ENCODE peak calls at places on chromosome 5, in nine cellular contexts. Y is neural progenitor cell, W is spleen, K is fibroblast of mammary gland, H is astrocyte of the spinal cord, U is pancreas, P is fibroblast of the aortic adventitia, Q is endothelial cell, E is A673. O is an unnamed sample.

GRCh38 chr5:39599721-39600431 is 175.1 kb upstream of the DAB2 start:
- DNase-seq in E (peak; percentile 33), K (peak; percentile 86), Q (no peak), W (no peak), H (peak; percentile 23), U (no peak), Y (peak; percentile 15), P (peak; percentile 71), O (no peak)

GRCh38 chr5:176886336-176887251 is 12.6 kb downstream of the HK3 start:
- DNase-seq in Y (no peak), H (no peak), K (no peak), P (no peak), Q (peak; percentile 2), E (no peak), W (peak; percentile 66), U (no peak), O (no peak)

GRCh38 chr5:160175438-160176218 is 53.7 kb upstream of the FABP6 start:
- DNase-seq in P (no peak), Y (no peak), W (no peak), U (no peak), Q (no peak), E (peak; percentile 86), H (peak; percentile 36), K (peak; percentile 27), O (no peak)

GRCh38 chr5:127813633-127814171 is 110.5 kb downstream of the CCDC192 start:
- DNase-seq in P (peak; percentile 91), Y (peak; percentile 56), W (no peak), E (no peak), Q (no peak), H (peak; percentile 89), K (peak; percentile 85), U (no peak), O (no peak)

GRCh38 chr5:151886741-151887261 is 37.9 kb downstream of the GLRA1 start:
- DNase-seq in U (no peak), P (no peak), W (no peak), Q (no peak), E (no peak), Y (no peak), K (peak; percentile 7), H (no peak), O (no peak)

GRCh38 chr5:138186002-138186447 is 7.1 kb downstream of the KIF20A start:
- DNase-seq in W (no peak), K (no peak), E (no peak), H (no peak), P (no peak), Q (no peak), U (no peak), Y (no peak), O (no peak)

GRCh38 chr5:176406436-176407052 is 9.8 kb downstream of the CLTB start:
- DNase-seq in P (no peak), Q (no peak), W (peak; percentile 48), U (peak; percentile 33), E (no peak), K (no peak), H (no peak), Y (no peak), O (peak; percentile 91)

GRCh38 chr5:144209421-144209820 is 38.7 kb downstream of the KCTD16 start:
- DNase-seq in Y (no peak), K (no peak), P (no peak), H (no peak), W (no peak), U (no peak), E (peak; percentile 70), Q (no peak), O (no peak)

GRCh38 chr5:337565-338130 is 16.1 kb downstream of the AHRR start:
- DNase-seq in E (no peak), K (no peak), P (peak; percentile 56), W (no peak), Q (peak; percentile 43), H (peak; percentile 45), U (no peak), Y (peak; percentile 70), O (no peak)

GRCh38 chr5:130605200-130605599 is 559.9 kb downstream of the HINT1 start:
- DNase-seq in H (no peak), Q (no peak), Y (peak; percentile 71), K (no peak), P (no peak), W (no peak), E (no peak), U (no peak), O (no peak)

GRCh38 chr5:34751807-34752736 is 86.9 kb upstream of the TTC23L start:
- DNase-seq in U (no peak), P (no peak), K (peak; percentile 80), W (no peak), H (no peak), E (peak; percentile 76), Q (no peak), Y (no peak), O (no peak)

GRCh38 chr5:142472306-142472951 is 147.6 kb upstream of the SPRY4 start:
- DNase-seq in E (peak; percentile 64), P (peak; percentile 88), H (peak; percentile 86), W (no peak), Y (no peak), Q (no peak), K (peak; percentile 89), U (no peak), O (no peak)

GRCh38 chr5:115738807-115739206 is 77.7 kb downstream of the CDO1 start:
- DNase-seq in W (no peak), K (no peak), U (no peak), Y (no peak), E (no peak), H (no peak), P (no peak), Q (no peak), O (no peak)

GRCh38 chr5:88244686-88245085 is 24.0 kb downstream of the TMEM161B start:
- DNase-seq in Q (no peak), K (no peak), H (peak; percentile 17), U (no peak), W (no peak), E (no peak), Y (no peak), P (no peak), O (no peak)

GRCh38 chr5:53917095-53917494 is 356.7 kb downstream of the NDUFS4 start:
- DNase-seq in W (no peak), E (no peak), H (peak; percentile 20), Y (no peak), K (peak; percentile 29), Q (no peak), U (no peak), P (peak; percentile 71), O (no peak)
- TF ChIP-seq CTCF in W (no peak), E (peak; percentile 23), H (peak; percentile 16), Y (peak; percentile 17), K (peak; percentile 40), Q (peak; percentile 27), U (no peak), P (peak; percentile 56), O (no peak)

DNA sequence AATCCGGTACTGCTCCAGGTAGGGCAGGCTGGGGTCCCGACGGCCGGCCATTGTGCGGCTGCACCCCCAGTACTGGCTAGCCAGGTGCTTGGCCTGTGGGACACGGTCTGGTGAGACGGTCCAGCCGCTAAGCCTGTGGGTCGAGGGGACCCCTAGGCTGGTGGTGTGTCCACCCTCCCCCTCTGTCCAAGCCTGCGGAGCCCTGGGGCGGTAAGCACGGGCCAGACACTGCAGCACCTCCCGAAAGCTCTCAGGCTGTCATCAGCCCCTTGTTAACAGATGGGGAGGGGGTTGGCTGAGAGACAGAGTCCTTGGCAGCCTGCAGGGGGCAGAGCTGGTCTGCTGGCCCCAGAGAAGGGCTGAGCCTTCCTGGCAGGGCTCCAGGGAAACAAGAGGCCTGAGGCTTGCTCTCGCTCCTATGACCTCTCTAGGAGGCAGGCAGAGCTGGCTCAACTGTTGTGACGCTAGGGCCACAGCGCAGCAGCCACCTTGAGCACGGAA is 11.8 kb upstream of the MRNIP start:
- DNase-seq in E (peak; percentile 41), H (peak; percentile 24), W (peak; percentile 71), U (peak; percentile 55), Y (peak; percentile 79), P (peak; percentile 21), K (peak; percentile 47), Q (peak; percentile 38), O (peak; percentile 13)
- TF ChIP-seq CTCF in E (no peak), H (peak; percentile 37), W (peak; percentile 32), U (peak; percentile 18), Y (peak; percentile 64), P (peak; percentile 20), K (peak; percentile 26), Q (peak; percentile 23), O (no peak)

DNA sequence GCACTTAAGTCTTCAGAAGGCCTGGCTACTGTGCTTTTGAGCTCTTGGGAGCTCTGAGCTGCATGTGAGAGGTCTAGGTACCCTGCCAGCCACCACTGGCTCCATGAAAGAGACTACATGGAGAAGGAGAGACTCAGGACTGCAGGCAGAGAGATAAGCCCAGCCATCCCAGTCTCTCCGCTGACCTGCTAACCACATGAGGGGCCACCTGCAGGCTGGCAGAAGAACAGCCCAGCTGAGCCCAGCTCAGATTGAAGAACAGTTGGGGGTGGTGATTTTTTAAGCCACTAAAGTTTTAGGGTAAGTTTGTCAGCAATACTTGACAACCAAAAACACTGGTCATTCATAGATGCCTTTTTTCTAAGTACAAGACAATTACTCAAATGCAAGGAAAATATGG is 205.0 kb upstream of the PRDM9 start:
- DNase-seq in P (no peak), Q (no peak), U (no peak), Y (no peak), H (no peak), E (no peak), W (no peak), K (no peak), O (no peak)
- TF ChIP-seq CTCF in P (no peak), Q (no peak), U (no peak), Y (peak; percentile 5), H (no peak), E (no peak), W (no peak), K (no peak), O (no peak)

GRCh38 chr5:6584101-6584645 is 48.7 kb downstream of the NSUN2 start:
- DNase-seq in H (no peak), K (no peak), W (no peak), Y (no peak), P (no peak), U (no peak), E (no peak), Q (no peak), O (no peak)

GRCh38 chr5:6582507-6583048 is 50.3 kb downstream of the NSUN2 start:
- DNase-seq in K (no peak), W (no peak), U (no peak), P (no peak), H (no peak), Q (no peak), E (no peak), Y (no peak), O (no peak)

GRCh38 chr5:6584727-6585126 is 48.1 kb downstream of the NSUN2 start:
- DNase-seq in Q (no peak), W (no peak), K (no peak), P (no peak), E (no peak), U (no peak), Y (no peak), H (no peak), O (no peak)

GRCh38 chr5:6581559-6582426 is 51.1 kb downstream of the NSUN2 start:
- DNase-seq in E (no peak), H (no peak), P (peak; percentile 61), K (no peak), Q (no peak), Y (no peak), U (no peak), W (no peak), O (no peak)

GRCh38 chr5:6583049-6583880 is 49.6 kb downstream of the NSUN2 start:
- DNase-seq in P (no peak), E (peak; percentile 58), Q (peak; percentile 63), W (no peak), K (no peak), H (no peak), U (peak; percentile 71), Y (peak; percentile 82), O (peak; percentile 72)
- TF ChIP-seq CTCF in P (peak; percentile 49), E (peak; percentile 10), Q (no peak), W (no peak), K (peak; percentile 1), H (peak; percentile 31), U (peak; percentile 16), Y (peak; percentile 58), O (peak; percentile 3)

O was measured in D721Med.